ENCODE peak calls at places on chromosomes 16 and 17, in seven cellular contexts. I, X, F, D, G, Z and O are unnamed samples.

GRCh38 chr16:81775570-81775969 is 3.5 kb upstream of the PLCG2 start:
- DNase-seq in F (no peak), X (no peak), G (no peak), D (no peak), Z (no peak), I (no peak), O (no peak)

GRCh38 chr16:70553645-70554044 is 30.0 kb downstream of the SF3B3 start:
- DNase-seq in G (no peak), X (no peak), D (peak; percentile 92), I (peak; percentile 81), Z (peak; percentile 79), F (no peak), O (no peak)

GRCh38 chr17:49971848-49972485 is 3.0 kb downstream of the DLX4 start:
- DNase-seq in I (no peak), F (no peak), G (no peak), X (no peak), D (peak; percentile 66), Z (no peak), O (no peak)

GRCh38 chr17:66704858-66705257 is 130.1 kb upstream of the CACNG5 start:
- DNase-seq in G (no peak), I (no peak), X (no peak), Z (no peak), F (no peak), D (no peak), O (no peak)

GRCh38 chr17:49031965-49032928 is 35.1 kb downstream of the IGF2BP1 start:
- DNase-seq in I (peak; percentile 88), F (peak; percentile 19), X (peak; percentile 13), Z (peak; percentile 85), D (peak; percentile 75), G (peak; percentile 27), O (peak; percentile 88)

GRCh38 chr16:58755989-58756649 is 22.0 kb upstream of the GOT2 start:
- DNase-seq in I (peak; percentile 71), X (peak; percentile 58), D (peak; percentile 74), Z (peak; percentile 64), F (peak; percentile 68), G (peak; percentile 78), O (peak; percentile 92)

GRCh38 chr17:28404812-28405570 is 1.0 kb downstream of the SLC46A1 start:
- DNase-seq in F (no peak), D (no peak), I (no peak), X (no peak), Z (no peak), G (no peak), O (no peak)

GRCh38 chr16:75385507-75386152 is 47.7 kb downstream of the CFDP1 start:
- DNase-seq in I (peak; percentile 88), G (no peak), D (peak; percentile 83), Z (peak; percentile 82), X (no peak), F (peak; percentile 20), O (peak; percentile 92)

GRCh38 chr17:16377804-16378400 is 3.0 kb upstream of the UBB start:
- DNase-seq in X (peak; percentile 30), G (no peak), D (no peak), I (no peak), Z (no peak), F (no peak), O (peak; percentile 15)

GRCh38 chr17:28749516-28750177 is 5.8 kb downstream of the TRAF4 start:
- DNase-seq in Z (no peak), I (no peak), D (no peak), F (no peak), X (no peak), G (no peak), O (no peak)

GRCh38 chr17:14381606-14382005 is 80.7 kb downstream of the HS3ST3B1 start:
- DNase-seq in Z (no peak), D (no peak), G (no peak), F (no peak), X (no peak), I (no peak), O (no peak)